ENCODE peak calls at places on chromosomes 12 and 14, in four cellular contexts. One of them, this sample, is unnamed.
A peak's percentile ranks its signal among the peaks of the same experiment; 100 is the strongest.

GRCh38 chr14:52076334-52076733 is 7.5 kb upstream of the NID2 start:
- DNase-seq in lower lobe of right lung: no peak
- DNase-seq in fibroblast of lung: peak; percentile 68
- DNase-seq in endothelial cell: no peak
- DNase-seq in this sample: no peak

GRCh38 chr14:75736845-75737485 is 75.9 kb downstream of the TTLL5 start:
- DNase-seq in lower lobe of right lung: no peak
- DNase-seq in fibroblast of lung: no peak
- DNase-seq in endothelial cell: no peak
- DNase-seq in this sample: no peak

GRCh38 chr14:78519863-78520262 is 349.7 kb downstream of the NRXN3 start:
- DNase-seq in lower lobe of right lung: no peak
- DNase-seq in fibroblast of lung: peak; percentile 6
- DNase-seq in endothelial cell: peak; percentile 70
- DNase-seq in this sample: no peak

GRCh38 chr12:132803883-132804282 is 24.8 kb downstream of the GOLGA3 start:
- DNase-seq in lower lobe of right lung: no peak
- DNase-seq in fibroblast of lung: no peak
- DNase-seq in endothelial cell: no peak
- DNase-seq in this sample: no peak

GRCh38 chr12:80187660-80188090 is 88.3 kb downstream of the OTOGL start:
- DNase-seq in lower lobe of right lung: no peak
- DNase-seq in fibroblast of lung: peak; percentile 61
- DNase-seq in endothelial cell: no peak
- DNase-seq in this sample: no peak

GRCh38 chr12:53454710-53455109 is 2.8 kb downstream of the PCBP2 start:
- DNase-seq in lower lobe of right lung: no peak
- DNase-seq in fibroblast of lung: no peak
- DNase-seq in endothelial cell: no peak
- DNase-seq in this sample: no peak

GRCh38 chr12:121295746-121296617 is 527 bp downstream of the CAMKK2 start:
- DNase-seq in lower lobe of right lung: peak; percentile 66
- DNase-seq in fibroblast of lung: no peak
- DNase-seq in endothelial cell: peak; percentile 27
- DNase-seq in this sample: peak; percentile 46

GRCh38 chr12:7060353-7060954 is at the start of gene C1S:
- DNase-seq in lower lobe of right lung: peak; percentile 48
- DNase-seq in fibroblast of lung: peak; percentile 99
- DNase-seq in endothelial cell: peak; percentile 56
- DNase-seq in this sample: no peak

GRCh38 chr12:48023386-48023785 is 19.1 kb upstream of the COL2A1 start:
- DNase-seq in lower lobe of right lung: no peak
- DNase-seq in fibroblast of lung: no peak
- DNase-seq in endothelial cell: no peak
- DNase-seq in this sample: no peak

GRCh38 chr14:68922886-68923285 is 56.2 kb downstream of the ACTN1 start:
- DNase-seq in lower lobe of right lung: no peak
- DNase-seq in fibroblast of lung: no peak
- DNase-seq in endothelial cell: no peak
- DNase-seq in this sample: no peak

GRCh38 chr12:6915023-6915788 is 826 bp downstream of the ENO2 start:
- DNase-seq in lower lobe of right lung: peak; percentile 49
- DNase-seq in fibroblast of lung: no peak
- DNase-seq in endothelial cell: no peak
- DNase-seq in this sample: peak; percentile 57

GRCh38 chr12:88445715-88446393 is 134.4 kb downstream of the KITLG start:
- DNase-seq in lower lobe of right lung: no peak
- DNase-seq in fibroblast of lung: no peak
- DNase-seq in endothelial cell: no peak
- DNase-seq in this sample: no peak

GRCh38 chr12:851343-851742 is 98.2 kb downstream of the RAD52 start:
- DNase-seq in lower lobe of right lung: no peak
- DNase-seq in fibroblast of lung: peak; percentile 47
- DNase-seq in endothelial cell: no peak
- DNase-seq in this sample: no peak

GRCh38 chr14:68747366-68747765 is 45.5 kb downstream of the ZFP36L1 start:
- DNase-seq in lower lobe of right lung: no peak
- DNase-seq in fibroblast of lung: no peak
- DNase-seq in endothelial cell: no peak
- DNase-seq in this sample: no peak

GRCh38 chr12:115273446-115273845 is 589.5 kb upstream of the TBX3 start:
- DNase-seq in lower lobe of right lung: no peak
- DNase-seq in fibroblast of lung: no peak
- DNase-seq in endothelial cell: no peak
- DNase-seq in this sample: no peak

GRCh38 chr12:52926596-52927241 is 21.8 kb upstream of the KRT8 start:
- DNase-seq in lower lobe of right lung: no peak
- DNase-seq in fibroblast of lung: no peak
- DNase-seq in endothelial cell: no peak
- DNase-seq in this sample: no peak

GRCh38 chr14:76779221-76780057 is 18.2 kb downstream of the VASH1 start:
- DNase-seq in lower lobe of right lung: no peak
- DNase-seq in fibroblast of lung: no peak
- DNase-seq in endothelial cell: no peak
- DNase-seq in this sample: no peak

GRCh38 chr14:101932668-101933067 is 31.7 kb upstream of the DYNC1H1 start:
- DNase-seq in lower lobe of right lung: peak; percentile 12
- DNase-seq in fibroblast of lung: no peak
- DNase-seq in endothelial cell: no peak
- DNase-seq in this sample: no peak

GRCh38 chr12:10135126-10135525 is 5.1 kb upstream of the CLEC7A start:
- DNase-seq in lower lobe of right lung: no peak
- DNase-seq in fibroblast of lung: no peak
- DNase-seq in endothelial cell: no peak
- DNase-seq in this sample: no peak

GRCh38 chr14:100320157-100320856 is 2.8 kb upstream of the SLC25A47 start:
- DNase-seq in lower lobe of right lung: no peak
- DNase-seq in fibroblast of lung: no peak
- DNase-seq in endothelial cell: no peak
- DNase-seq in this sample: no peak

GRCh38 chr14:36281309-36281708 is 39.1 kb downstream of the MBIP start:
- DNase-seq in lower lobe of right lung: no peak
- DNase-seq in fibroblast of lung: no peak
- DNase-seq in endothelial cell: no peak
- DNase-seq in this sample: no peak

GRCh38 chr12:85186236-85186635 is 93.8 kb upstream of the ALX1 start:
- DNase-seq in lower lobe of right lung: no peak
- DNase-seq in fibroblast of lung: no peak
- DNase-seq in endothelial cell: no peak
- DNase-seq in this sample: no peak

GRCh38 chr12:120239776-120240494 is 25.6 kb downstream of the PXN start:
- DNase-seq in lower lobe of right lung: no peak
- DNase-seq in fibroblast of lung: no peak
- DNase-seq in endothelial cell: no peak
- DNase-seq in this sample: no peak
- TF ChIP-seq CTCF in lower lobe of right lung: no peak
- TF ChIP-seq CTCF in fibroblast of lung: no peak
- TF ChIP-seq CTCF in endothelial cell: no peak
- TF ChIP-seq CTCF in this sample: no peak

DNA sequence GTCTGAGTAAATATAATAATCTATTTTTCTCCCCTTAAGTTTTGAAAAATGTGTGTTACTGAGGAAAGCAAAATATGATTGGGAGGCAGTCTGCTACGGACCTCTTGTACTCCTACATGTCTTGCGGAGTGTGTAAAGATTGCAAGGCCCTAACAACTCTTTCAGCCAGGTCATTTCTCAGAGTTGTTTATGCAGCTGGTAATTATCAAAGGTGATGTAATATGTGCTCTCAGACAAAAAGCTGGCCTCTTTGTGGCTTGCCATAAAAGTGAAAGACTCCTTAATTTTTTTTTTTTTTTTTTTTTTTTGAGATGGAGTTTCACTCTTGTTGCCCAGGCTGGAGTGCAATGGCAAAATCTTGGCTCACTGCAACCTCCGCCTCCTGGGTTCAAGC is 40.5 kb upstream of the MON2 start:
- DNase-seq in lower lobe of right lung: no peak
- DNase-seq in fibroblast of lung: peak; percentile 36
- DNase-seq in endothelial cell: no peak
- DNase-seq in this sample: no peak
- TF ChIP-seq CTCF in lower lobe of right lung: no peak
- TF ChIP-seq CTCF in fibroblast of lung: no peak
- TF ChIP-seq CTCF in endothelial cell: no peak
- TF ChIP-seq CTCF in this sample: no peak

DNA sequence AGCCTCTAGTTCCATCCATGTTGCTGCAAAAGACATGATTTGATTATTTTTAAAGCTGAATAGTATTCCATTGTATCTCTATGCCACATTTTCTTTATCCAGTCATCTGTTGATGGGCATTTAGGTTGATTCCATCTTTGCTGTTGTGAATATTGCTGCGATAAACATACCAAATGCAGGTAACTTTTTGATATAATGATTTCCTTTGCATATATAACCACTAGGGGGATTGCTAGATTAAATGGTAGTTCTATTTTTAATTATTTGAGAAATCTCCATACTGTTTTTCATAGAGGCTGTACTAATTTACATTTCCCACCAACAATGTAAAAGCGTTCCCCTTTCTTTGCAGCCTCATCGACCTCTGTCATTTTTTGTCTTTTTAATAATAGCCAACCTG is 342.5 kb downstream of the MDGA2 start:
- DNase-seq in lower lobe of right lung: no peak
- DNase-seq in fibroblast of lung: no peak
- DNase-seq in endothelial cell: no peak
- DNase-seq in this sample: no peak
- TF ChIP-seq CTCF in lower lobe of right lung: no peak
- TF ChIP-seq CTCF in fibroblast of lung: no peak
- TF ChIP-seq CTCF in endothelial cell: peak; percentile 57
- TF ChIP-seq CTCF in this sample: peak; percentile 69

GRCh38 chr14:32197919-32198318 is 3.9 kb upstream of the RNU6-7 start:
- DNase-seq in lower lobe of right lung: no peak
- DNase-seq in fibroblast of lung: no peak
- DNase-seq in endothelial cell: no peak
- DNase-seq in this sample: no peak
- TF ChIP-seq CTCF in lower lobe of right lung: no peak
- TF ChIP-seq CTCF in fibroblast of lung: no peak
- TF ChIP-seq CTCF in endothelial cell: no peak
- TF ChIP-seq CTCF in this sample: no peak

GRCh38 chr14:41280745-41281144 is 325.9 kb upstream of the LRFN5 start:
- DNase-seq in lower lobe of right lung: no peak
- DNase-seq in fibroblast of lung: peak; percentile 4
- DNase-seq in endothelial cell: peak; percentile 5
- DNase-seq in this sample: no peak
- TF ChIP-seq CTCF in lower lobe of right lung: peak; percentile 15
- TF ChIP-seq CTCF in fibroblast of lung: peak; percentile 8
- TF ChIP-seq CTCF in endothelial cell: peak; percentile 53
- TF ChIP-seq CTCF in this sample: peak; percentile 58

GRCh38 chr12:12336511-12336910 is 13.5 kb downstream of the MANSC1 start:
- DNase-seq in lower lobe of right lung: no peak
- DNase-seq in fibroblast of lung: no peak
- DNase-seq in endothelial cell: no peak
- DNase-seq in this sample: no peak

GRCh38 chr12:12333980-12334709 is 15.9 kb downstream of the MANSC1 start:
- DNase-seq in lower lobe of right lung: peak; percentile 68
- DNase-seq in fibroblast of lung: peak; percentile 47
- DNase-seq in endothelial cell: peak; percentile 69
- DNase-seq in this sample: peak; percentile 71

GRCh38 chr12:12333407-12333831 is 16.6 kb downstream of the MANSC1 start:
- DNase-seq in lower lobe of right lung: no peak
- DNase-seq in fibroblast of lung: peak; percentile 81
- DNase-seq in endothelial cell: no peak
- DNase-seq in this sample: no peak

GRCh38 chr12:12336049-12336411 is 14.0 kb downstream of the MANSC1 start:
- DNase-seq in lower lobe of right lung: no peak
- DNase-seq in fibroblast of lung: no peak
- DNase-seq in endothelial cell: no peak
- DNase-seq in this sample: no peak

GRCh38 chr12:12334710-12335040 is 15.4 kb downstream of the MANSC1 start:
- DNase-seq in lower lobe of right lung: no peak
- DNase-seq in fibroblast of lung: no peak
- DNase-seq in endothelial cell: no peak
- DNase-seq in this sample: no peak
- TF ChIP-seq CTCF in lower lobe of right lung: no peak
- TF ChIP-seq CTCF in fibroblast of lung: no peak
- TF ChIP-seq CTCF in endothelial cell: peak; percentile 36
- TF ChIP-seq CTCF in this sample: peak; percentile 58

GRCh38 chr12:41684997-41685396 is 459.7 kb downstream of the GXYLT1 start:
- DNase-seq in lower lobe of right lung: no peak
- DNase-seq in fibroblast of lung: no peak
- DNase-seq in endothelial cell: no peak
- DNase-seq in this sample: no peak
- TF ChIP-seq CTCF in lower lobe of right lung: no peak
- TF ChIP-seq CTCF in fibroblast of lung: no peak
- TF ChIP-seq CTCF in endothelial cell: no peak
- TF ChIP-seq CTCF in this sample: no peak

GRCh38 chr12:57487055-57487596 is 742 bp upstream of the MARS1 start:
- DNase-seq in lower lobe of right lung: no peak
- DNase-seq in fibroblast of lung: no peak
- DNase-seq in endothelial cell: no peak
- DNase-seq in this sample: no peak

GRCh38 chr12:57485695-57486094 is 2.2 kb upstream of the MARS1 start:
- DNase-seq in lower lobe of right lung: no peak
- DNase-seq in fibroblast of lung: no peak
- DNase-seq in endothelial cell: no peak
- DNase-seq in this sample: no peak

GRCh38 chr12:57488397-57489156 is 709 bp downstream of the MARS1 start:
- DNase-seq in lower lobe of right lung: no peak
- DNase-seq in fibroblast of lung: no peak
- DNase-seq in endothelial cell: no peak
- DNase-seq in this sample: peak; percentile 68

GRCh38 chr12:57489157-57489641 is 1.3 kb downstream of the MARS1 start:
- DNase-seq in lower lobe of right lung: no peak
- DNase-seq in fibroblast of lung: no peak
- DNase-seq in endothelial cell: no peak
- DNase-seq in this sample: no peak

DNA sequence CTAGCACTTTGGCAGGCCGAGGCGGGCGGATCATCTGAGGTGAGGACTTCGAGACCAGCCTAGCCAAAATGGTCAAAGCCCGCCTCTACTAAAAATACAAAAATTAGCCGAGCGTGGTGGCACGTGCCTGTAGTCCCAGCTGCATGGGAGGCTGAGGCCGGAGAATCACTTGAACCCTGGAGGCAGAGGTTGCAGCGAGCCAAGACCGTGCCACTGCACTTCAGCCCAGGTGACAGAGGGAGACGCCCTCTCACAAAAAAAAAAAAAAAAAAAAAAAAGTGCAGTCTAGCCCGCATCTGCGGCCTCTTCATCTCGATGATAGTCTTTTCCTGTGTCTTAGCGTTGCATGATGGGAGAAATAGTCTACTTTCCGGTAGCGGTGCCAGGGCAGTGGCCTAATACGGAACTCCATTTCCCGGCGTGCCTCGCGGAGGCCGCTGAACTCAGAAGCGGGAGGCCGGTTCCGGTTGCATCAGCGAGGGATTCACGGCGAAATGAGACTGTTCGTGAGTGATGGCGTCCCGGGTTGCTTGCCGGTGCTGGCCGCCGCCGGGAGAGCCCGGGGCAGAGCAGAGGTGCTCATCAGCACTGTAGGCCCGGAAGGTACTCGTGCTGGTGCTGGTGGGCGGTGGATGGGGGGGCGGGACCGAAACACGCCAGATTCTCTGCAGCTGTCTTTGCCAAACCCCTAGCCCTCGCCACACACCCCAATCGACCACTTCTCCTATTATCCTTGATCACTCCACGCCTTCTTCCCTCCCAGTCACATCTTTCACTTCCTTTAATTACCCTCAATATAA is at the start of gene MARS1:
- DNase-seq in lower lobe of right lung: peak; percentile 97
- DNase-seq in fibroblast of lung: peak; percentile 97
- DNase-seq in endothelial cell: peak; percentile 82
- DNase-seq in this sample: peak; percentile 90
- TF ChIP-seq CTCF in lower lobe of right lung: no peak
- TF ChIP-seq CTCF in fibroblast of lung: no peak
- TF ChIP-seq CTCF in endothelial cell: no peak
- TF ChIP-seq CTCF in this sample: peak; percentile 10

This sample was measured in glutamatergic neuron.